ENCODE peak calls at places on chromosome 3, in eight cellular contexts. One of them, this sample, is unnamed.

GRCh38 chr3:136547293-136547692 is 204.9 kb downstream of the STAG1 start:
- DNase-seq in testis: no peak
- DNase-seq in H1: no peak
- DNase-seq in IMR-90: peak; percentile 55
- DNase-seq in right lobe of liver: no peak
- DNase-seq in A549: no peak
- DNase-seq in gastrocnemius medialis: no peak
- DNase-seq in tibial nerve: no peak
- DNase-seq in this sample: no peak

GRCh38 chr3:187519428-187519890 is 150.7 kb downstream of the SST start:
- DNase-seq in gastrocnemius medialis: no peak
- DNase-seq in H1: peak; percentile 51
- DNase-seq in IMR-90: no peak
- DNase-seq in A549: no peak
- DNase-seq in tibial nerve: no peak
- DNase-seq in testis: no peak
- DNase-seq in right lobe of liver: no peak
- DNase-seq in this sample: no peak

GRCh38 chr3:9669720-9670432 is 20.6 kb downstream of the MTMR14 start:
- DNase-seq in tibial nerve: peak; percentile 41
- DNase-seq in testis: peak; percentile 81
- DNase-seq in A549: no peak
- DNase-seq in H1: no peak
- DNase-seq in right lobe of liver: peak; percentile 86
- DNase-seq in gastrocnemius medialis: peak; percentile 65
- DNase-seq in IMR-90: no peak
- DNase-seq in this sample: peak; percentile 37

GRCh38 chr3:193812791-193813505 is 219.9 kb downstream of the OPA1 start:
- DNase-seq in H1: peak; percentile 63
- DNase-seq in gastrocnemius medialis: no peak
- DNase-seq in testis: no peak
- DNase-seq in IMR-90: no peak
- DNase-seq in right lobe of liver: no peak
- DNase-seq in tibial nerve: no peak
- DNase-seq in A549: no peak
- DNase-seq in this sample: no peak

GRCh38 chr3:86537171-86537570 is 453.8 kb downstream of the VGLL3 start:
- DNase-seq in A549: no peak
- DNase-seq in tibial nerve: no peak
- DNase-seq in H1: no peak
- DNase-seq in IMR-90: no peak
- DNase-seq in testis: no peak
- DNase-seq in right lobe of liver: no peak
- DNase-seq in gastrocnemius medialis: no peak
- DNase-seq in this sample: no peak

GRCh38 chr3:15097889-15098288 is 1.1 kb downstream of the RBSN start:
- DNase-seq in gastrocnemius medialis: no peak
- DNase-seq in H1: no peak
- DNase-seq in A549: no peak
- DNase-seq in right lobe of liver: no peak
- DNase-seq in tibial nerve: no peak
- DNase-seq in IMR-90: no peak
- DNase-seq in testis: no peak
- DNase-seq in this sample: no peak

GRCh38 chr3:194879991-194880939 is 194.6 kb downstream of the FAM43A start:
- DNase-seq in tibial nerve: peak; percentile 53
- DNase-seq in gastrocnemius medialis: peak; percentile 38
- DNase-seq in right lobe of liver: no peak
- DNase-seq in H1: peak; percentile 41
- DNase-seq in A549: no peak
- DNase-seq in IMR-90: peak; percentile 47
- DNase-seq in testis: peak; percentile 50
- DNase-seq in this sample: peak; percentile 80

GRCh38 chr3:42732196-42732828 is 29.7 kb upstream of the HHATL start:
- DNase-seq in H1: peak; percentile 7
- DNase-seq in gastrocnemius medialis: no peak
- DNase-seq in IMR-90: no peak
- DNase-seq in testis: peak; percentile 92
- DNase-seq in right lobe of liver: no peak
- DNase-seq in A549: no peak
- DNase-seq in tibial nerve: no peak
- DNase-seq in this sample: no peak

GRCh38 chr3:177804032-177804431 is 606.8 kb upstream of the TBL1XR1 start:
- DNase-seq in A549: no peak
- DNase-seq in H1: no peak
- DNase-seq in gastrocnemius medialis: no peak
- DNase-seq in right lobe of liver: no peak
- DNase-seq in testis: no peak
- DNase-seq in tibial nerve: no peak
- DNase-seq in IMR-90: no peak
- DNase-seq in this sample: no peak

GRCh38 chr3:126659915-126660886 is 5.3 kb upstream of the TXNRD3 start:
- DNase-seq in tibial nerve: no peak
- DNase-seq in A549: peak; percentile 23
- DNase-seq in IMR-90: no peak
- DNase-seq in testis: no peak
- DNase-seq in right lobe of liver: no peak
- DNase-seq in H1: no peak
- DNase-seq in gastrocnemius medialis: no peak
- DNase-seq in this sample: no peak

GRCh38 chr3:139006051-139006716 is at the start of gene PRR23A:
- DNase-seq in H1: no peak
- DNase-seq in A549: no peak
- DNase-seq in gastrocnemius medialis: no peak
- DNase-seq in right lobe of liver: no peak
- DNase-seq in testis: peak; percentile 88
- DNase-seq in tibial nerve: no peak
- DNase-seq in IMR-90: no peak
- DNase-seq in this sample: no peak

GRCh38 chr3:11556851-11557644 is 86.7 kb downstream of the VGLL4 start:
- DNase-seq in IMR-90: peak; percentile 88
- DNase-seq in A549: no peak
- DNase-seq in gastrocnemius medialis: peak; percentile 76
- DNase-seq in right lobe of liver: no peak
- DNase-seq in testis: peak; percentile 76
- DNase-seq in tibial nerve: peak; percentile 57
- DNase-seq in H1: no peak
- DNase-seq in this sample: peak; percentile 72

GRCh38 chr3:13714251-13714916 is 165.5 kb downstream of the FBLN2 start:
- DNase-seq in A549: no peak
- DNase-seq in gastrocnemius medialis: no peak
- DNase-seq in tibial nerve: peak; percentile 3
- DNase-seq in IMR-90: no peak
- DNase-seq in H1: no peak
- DNase-seq in testis: peak; percentile 6
- DNase-seq in right lobe of liver: peak; percentile 25
- DNase-seq in this sample: peak; percentile 7

GRCh38 chr3:192155194-192155593 is 572.1 kb downstream of the FGF12 start:
- DNase-seq in right lobe of liver: no peak
- DNase-seq in A549: no peak
- DNase-seq in tibial nerve: no peak
- DNase-seq in H1: no peak
- DNase-seq in gastrocnemius medialis: no peak
- DNase-seq in testis: no peak
- DNase-seq in IMR-90: no peak
- DNase-seq in this sample: no peak

GRCh38 chr3:149343951-149344350 is 10.5 kb upstream of the TM4SF18 start:
- DNase-seq in IMR-90: no peak
- DNase-seq in tibial nerve: no peak
- DNase-seq in gastrocnemius medialis: no peak
- DNase-seq in A549: no peak
- DNase-seq in right lobe of liver: no peak
- DNase-seq in H1: no peak
- DNase-seq in testis: no peak
- DNase-seq in this sample: no peak

GRCh38 chr3:66486646-66487045 is 14.2 kb downstream of the LRIG1 start:
- DNase-seq in H1: no peak
- DNase-seq in IMR-90: peak; percentile 89
- DNase-seq in gastrocnemius medialis: no peak
- DNase-seq in testis: no peak
- DNase-seq in tibial nerve: no peak
- DNase-seq in A549: no peak
- DNase-seq in right lobe of liver: no peak
- DNase-seq in this sample: no peak

GRCh38 chr3:72625616-72626337 is 222.5 kb downstream of the SHQ1 start:
- DNase-seq in A549: peak; percentile 35
- DNase-seq in testis: no peak
- DNase-seq in tibial nerve: no peak
- DNase-seq in H1: no peak
- DNase-seq in IMR-90: peak; percentile 16
- DNase-seq in right lobe of liver: no peak
- DNase-seq in gastrocnemius medialis: no peak
- DNase-seq in this sample: no peak

GRCh38 chr3:120468635-120469295 is 18.0 kb upstream of the FSTL1 start:
- DNase-seq in right lobe of liver: no peak
- DNase-seq in A549: no peak
- DNase-seq in H1: no peak
- DNase-seq in tibial nerve: no peak
- DNase-seq in testis: no peak
- DNase-seq in IMR-90: no peak
- DNase-seq in gastrocnemius medialis: no peak
- DNase-seq in this sample: no peak

GRCh38 chr3:58996730-58997129 is 53.1 kb downstream of the CFAP20DC start:
- DNase-seq in IMR-90: no peak
- DNase-seq in tibial nerve: no peak
- DNase-seq in gastrocnemius medialis: no peak
- DNase-seq in testis: no peak
- DNase-seq in right lobe of liver: no peak
- DNase-seq in H1: no peak
- DNase-seq in A549: no peak
- DNase-seq in this sample: no peak

GRCh38 chr3:189781384-189781783 is 150.2 kb downstream of the TP63 start:
- DNase-seq in gastrocnemius medialis: no peak
- DNase-seq in A549: no peak
- DNase-seq in right lobe of liver: no peak
- DNase-seq in testis: no peak
- DNase-seq in IMR-90: no peak
- DNase-seq in tibial nerve: no peak
- DNase-seq in H1: no peak
- DNase-seq in this sample: no peak

GRCh38 chr3:117346878-117347277 is 637.3 kb downstream of the TUSC7 start:
- DNase-seq in IMR-90: no peak
- DNase-seq in H1: no peak
- DNase-seq in right lobe of liver: no peak
- DNase-seq in tibial nerve: no peak
- DNase-seq in testis: no peak
- DNase-seq in A549: no peak
- DNase-seq in gastrocnemius medialis: no peak
- DNase-seq in this sample: no peak

GRCh38 chr3:105927720-105928119 is 58.9 kb upstream of the CBLB start:
- DNase-seq in tibial nerve: no peak
- DNase-seq in right lobe of liver: no peak
- DNase-seq in H1: no peak
- DNase-seq in IMR-90: no peak
- DNase-seq in testis: no peak
- DNase-seq in gastrocnemius medialis: no peak
- DNase-seq in A549: no peak
- DNase-seq in this sample: no peak

GRCh38 chr3:44734646-44735168 is 5.3 kb downstream of the ZNF501 start:
- DNase-seq in IMR-90: no peak
- DNase-seq in testis: no peak
- DNase-seq in gastrocnemius medialis: no peak
- DNase-seq in A549: no peak
- DNase-seq in H1: no peak
- DNase-seq in tibial nerve: no peak
- DNase-seq in right lobe of liver: no peak
- DNase-seq in this sample: no peak
- H3K9me3 ChIP-seq in IMR-90: peaks cover 62% of the 10 kb centered on the region
- H3K9me3 ChIP-seq in testis: no peaks in the 10 kb centered on the region
- H3K9me3 ChIP-seq in gastrocnemius medialis: peaks cover 39% of the 10 kb centered on the region
- H3K9me3 ChIP-seq in A549: peaks cover 52% of the 10 kb centered on the region
- H3K9me3 ChIP-seq in H1: peaks cover 66% of the 10 kb centered on the region
- H3K9me3 ChIP-seq in tibial nerve: peaks cover 26% of the 10 kb centered on the region
- H3K9me3 ChIP-seq in right lobe of liver: peaks cover 62% of the 10 kb centered on the region
- H3K9me3 ChIP-seq in this sample: peaks cover 84% of the 10 kb centered on the region

DNA sequence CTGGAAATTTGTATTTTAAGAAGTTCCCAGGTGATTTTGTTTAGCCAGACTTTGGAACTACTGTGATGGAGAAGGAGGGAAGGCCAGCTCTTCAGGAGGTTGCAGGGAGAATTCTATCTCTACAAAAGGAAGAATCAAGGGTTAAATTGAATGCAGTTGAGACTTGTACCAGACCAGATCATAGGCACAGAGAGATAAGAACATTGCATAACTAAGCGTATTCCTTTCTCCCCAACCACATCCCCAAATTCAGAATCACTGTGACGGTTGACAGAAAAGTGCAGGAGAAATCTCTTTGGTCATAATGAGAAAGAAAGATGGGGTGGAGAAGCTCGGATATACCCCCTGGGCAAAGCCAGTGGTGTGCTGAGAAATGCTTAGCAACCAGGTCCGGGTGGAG is 7.2 kb downstream of the PLD1 start:
- DNase-seq in IMR-90: no peak
- DNase-seq in gastrocnemius medialis: no peak
- DNase-seq in A549: no peak
- DNase-seq in right lobe of liver: no peak
- DNase-seq in testis: no peak
- DNase-seq in H1: no peak
- DNase-seq in tibial nerve: no peak
- DNase-seq in this sample: no peak
- TF ChIP-seq POLR2A in IMR-90: no peak
- TF ChIP-seq POLR2A in gastrocnemius medialis: no peak
- TF ChIP-seq POLR2A in A549: no peak
- TF ChIP-seq POLR2A in right lobe of liver: no peak
- TF ChIP-seq POLR2A in testis: no peak
- TF ChIP-seq POLR2A in H1: no peak
- TF ChIP-seq POLR2A in tibial nerve: no peak
- TF ChIP-seq POLR2A in this sample: no peak

DNA sequence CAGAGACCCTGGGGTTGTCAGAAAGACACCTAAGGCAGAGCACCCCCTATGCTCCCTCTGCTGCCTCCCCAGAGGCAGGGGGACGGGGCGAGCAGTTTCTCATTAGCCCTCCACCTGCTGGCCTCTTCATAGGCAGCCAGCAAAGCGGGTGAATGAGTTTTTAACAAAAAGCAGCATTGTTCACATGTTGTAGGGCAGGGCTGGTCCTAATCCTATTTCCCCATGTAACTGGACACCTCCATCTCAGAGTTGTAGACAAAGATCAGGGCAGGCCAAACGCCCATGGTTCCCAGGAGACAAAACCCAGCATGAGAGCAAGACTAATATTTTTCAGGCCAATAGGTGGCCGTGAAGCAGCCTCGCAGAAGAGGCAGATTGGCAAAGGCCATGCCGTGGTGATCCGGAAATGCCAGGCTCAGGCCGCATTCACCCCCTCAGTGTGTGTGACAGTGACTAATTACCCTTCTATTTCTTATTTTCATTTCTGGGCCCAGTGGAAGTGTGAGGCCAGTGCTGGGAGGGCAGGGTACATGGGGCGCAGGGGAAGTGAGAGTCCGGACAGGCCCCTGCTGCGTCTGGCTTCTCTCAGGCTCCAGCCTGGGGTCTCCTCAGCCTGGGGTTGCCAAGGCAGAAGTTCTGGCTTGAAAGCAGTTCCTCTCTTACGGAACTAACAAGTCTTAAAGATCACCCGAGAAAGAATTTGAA is 64.7 kb downstream of the BOC start:
- DNase-seq in A549: no peak
- DNase-seq in tibial nerve: peak; percentile 60
- DNase-seq in gastrocnemius medialis: peak; percentile 56
- DNase-seq in H1: no peak
- DNase-seq in testis: no peak
- DNase-seq in right lobe of liver: no peak
- DNase-seq in IMR-90: peak; percentile 41
- DNase-seq in this sample: no peak
- TF ChIP-seq CTCF in A549: no peak
- TF ChIP-seq CTCF in tibial nerve: peak; percentile 41
- TF ChIP-seq CTCF in gastrocnemius medialis: no peak
- TF ChIP-seq CTCF in H1: peak; percentile 54
- TF ChIP-seq CTCF in testis: no peak
- TF ChIP-seq CTCF in right lobe of liver: no peak
- TF ChIP-seq CTCF in IMR-90: no peak
- TF ChIP-seq CTCF in this sample: no peak

GRCh38 chr3:75737831-75738493 is 47.4 kb downstream of the ZNF717 start:
- DNase-seq in tibial nerve: no peak
- DNase-seq in right lobe of liver: no peak
- DNase-seq in gastrocnemius medialis: no peak
- DNase-seq in A549: no peak
- DNase-seq in H1: no peak
- DNase-seq in IMR-90: peak; percentile 10
- DNase-seq in testis: no peak
- DNase-seq in this sample: no peak
- H3K9me3 ChIP-seq in tibial nerve: peaks cover 4% of the 10 kb centered on the region
- H3K9me3 ChIP-seq in right lobe of liver: peaks cover 47% of the 10 kb centered on the region
- H3K9me3 ChIP-seq in gastrocnemius medialis: peaks cover 29% of the 10 kb centered on the region
- H3K9me3 ChIP-seq in A549: peaks cover 42% of the 10 kb centered on the region
- H3K9me3 ChIP-seq in H1: peaks cover 76% of the 10 kb centered on the region
- H3K9me3 ChIP-seq in IMR-90: peaks cover 73% of the 10 kb centered on the region
- H3K9me3 ChIP-seq in testis: peaks cover 3% of the 10 kb centered on the region
- H3K9me3 ChIP-seq in this sample: peaks cover 6% of the 10 kb centered on the region